ENCODE peak calls at places on chromosomes 12 and 14, in six cellular contexts. S, R, U, O, F and V are unnamed samples.

GRCh38 chr12:114665411-114666181 is 18.4 kb downstream of the TBX3 start:
- DNase-seq in S (no peak), R (no peak), U (no peak), O (no peak), F (no peak), V (no peak)

GRCh38 chr14:101150010-101150409 is 246.5 kb upstream of the RTL1 start:
- DNase-seq in S (no peak), R (no peak), U (no peak), O (no peak), F (no peak), V (no peak)

GRCh38 chr14:38481939-38482678 is 226.2 kb upstream of the CLEC14A start:
- DNase-seq in S (no peak), R (no peak), U (no peak), O (no peak), F (no peak), V (no peak)

GRCh38 chr12:1926274-1926673 is 7.8 kb upstream of the CACNA2D4 start:
- DNase-seq in S (no peak), R (no peak), U (peak), O (no peak), F (no peak), V (no peak)

GRCh38 chr14:91996951-91997371 is 42.9 kb downstream of the TRIP11 start:
- DNase-seq in S (no peak), R (peak), U (no peak), O (no peak), F (no peak), V (no peak)

GRCh38 chr14:55470025-55470424 is 29.6 kb upstream of the TBPL2 start:
- DNase-seq in S (no peak), R (no peak), U (no peak), O (no peak), F (no peak), V (no peak)

GRCh38 chr12:30822385-30823139 is 67.8 kb upstream of the CAPRIN2 start:
- DNase-seq in S (peak), R (no peak), U (peak), O (peak), F (peak), V (peak)

GRCh38 chr12:98838282-98838681 is 193.2 kb downstream of the APAF1 start:
- DNase-seq in S (no peak), R (no peak), U (no peak), O (no peak), F (peak), V (no peak)

GRCh38 chr14:93751946-93752660 is 36.2 kb downstream of the PRIMA1 start:
- DNase-seq in S (no peak), R (no peak), U (no peak), O (no peak), F (no peak), V (no peak)

GRCh38 chr14:55094630-55095157 is 34.4 kb upstream of the LGALS3 start:
- DNase-seq in S (no peak), R (no peak), U (no peak), O (no peak), F (no peak), V (no peak)

GRCh38 chr14:106185837-106186233 is 659.5 kb downstream of the TMEM121 start:
- DNase-seq in S (no peak), R (no peak), U (no peak), O (peak), F (no peak), V (no peak)

GRCh38 chr12:46981627-46982026 is 97.8 kb upstream of the PCED1B start:
- DNase-seq in S (no peak), R (no peak), U (no peak), O (no peak), F (no peak), V (no peak)

GRCh38 chr14:61221906-61222305 is 59.2 kb downstream of the TMEM30B start:
- DNase-seq in S (no peak), R (no peak), U (no peak), O (no peak), F (no peak), V (no peak)

GRCh38 chr12:5102806-5103205 is 59.1 kb downstream of the KCNA5 start:
- DNase-seq in S (no peak), R (no peak), U (no peak), O (no peak), F (no peak), V (no peak)

GRCh38 chr14:77376771-77377501 is at the start of the genes SAMD15 and TMED8:
- DNase-seq in S (peak), R (peak), U (peak), O (peak), F (peak), V (peak)

GRCh38 chr12:13474381-13474780 is 277.9 kb downstream of the EMP1 start:
- DNase-seq in S (no peak), R (no peak), U (no peak), O (no peak), F (no peak), V (no peak)

GRCh38 chr12:124595444-124595843 is 28.0 kb upstream of the NCOR2 start:
- DNase-seq in S (no peak), R (no peak), U (no peak), O (no peak), F (no peak), V (no peak)

GRCh38 chr12:45887544-45887943 is 102.8 kb downstream of the SCAF11 start:
- DNase-seq in S (no peak), R (no peak), U (no peak), O (no peak), F (peak), V (no peak)

GRCh38 chr12:106893451-106893850 is 62.3 kb upstream of the TMEM263 start:
- DNase-seq in S (no peak), R (no peak), U (no peak), O (no peak), F (no peak), V (no peak)

GRCh38 chr12:27711312-27711682 is 665 bp downstream of the MRPS35 start:
- DNase-seq in S (no peak), R (peak), U (no peak), O (no peak), F (no peak), V (no peak)

GRCh38 chr12:46786774-46787173 is 39.0 kb downstream of the SLC38A4 start:
- DNase-seq in S (no peak), R (peak), U (no peak), O (no peak), F (no peak), V (no peak)

DNA sequence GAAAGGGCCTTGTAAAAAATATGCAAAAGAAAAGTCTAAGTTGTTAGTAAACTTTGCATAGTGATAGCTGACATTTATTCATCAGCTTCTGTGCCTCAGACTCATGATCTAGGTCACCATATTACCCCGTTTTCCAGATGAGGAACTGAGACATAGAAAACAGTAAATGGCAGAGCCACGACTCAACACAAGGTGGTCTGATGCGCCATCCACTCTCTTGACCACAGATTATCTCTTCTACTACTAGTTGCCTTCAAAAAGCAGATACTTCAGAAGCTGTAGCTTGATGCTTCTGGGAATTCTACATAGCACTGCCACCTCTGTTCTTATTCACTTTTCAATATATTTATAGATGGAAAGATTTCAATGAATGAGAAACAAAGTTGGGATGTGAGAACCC is 28.2 kb upstream of the PTCSC3 start:
- DNase-seq in S (no peak), R (no peak), U (no peak), O (no peak), F (no peak), V (no peak)
- TF ChIP-seq CTCF in S (no peak), R (no peak), U (no peak), O (no peak), F (no peak), V (no peak)

DNA sequence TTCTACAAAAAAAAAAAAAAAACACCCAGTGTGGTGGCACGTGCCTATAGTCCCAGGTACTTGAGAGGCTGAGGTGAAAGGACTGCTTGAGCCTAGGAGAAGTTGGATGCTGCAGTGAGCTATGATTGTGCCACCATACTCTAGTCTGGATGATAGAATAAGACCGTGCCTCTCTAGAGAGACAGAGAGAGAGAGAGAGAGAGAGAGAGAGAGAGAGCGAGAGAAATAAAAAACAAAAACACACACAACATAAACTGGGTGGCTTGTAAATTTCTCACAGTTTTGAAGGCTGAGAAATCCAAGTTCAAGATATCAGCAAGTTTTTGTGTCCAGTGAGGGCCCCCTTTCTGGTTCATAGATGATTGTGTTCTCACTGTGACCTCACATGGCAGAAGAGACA is 95.1 kb downstream of the PPM1H start:
- DNase-seq in S (no peak), R (no peak), U (no peak), O (no peak), F (no peak), V (no peak)
- TF ChIP-seq CTCF in S (no peak), R (no peak), U (no peak), O (no peak), F (no peak), V (no peak)

GRCh38 chr14:25097120-25097519 is 47.2 kb upstream of the STXBP6 start:
- DNase-seq in S (no peak), R (no peak), U (no peak), O (no peak), F (no peak), V (no peak)
- TF ChIP-seq CTCF in S (no peak), R (no peak), U (no peak), O (no peak), F (no peak), V (no peak)

GRCh38 chr14:99472937-99473336 is 7.7 kb downstream of the SETD3 start:
- DNase-seq in S (no peak), R (no peak), U (no peak), O (no peak), F (no peak), V (no peak)

GRCh38 chr14:99476864-99477263 is 3.8 kb downstream of the SETD3 start:
- DNase-seq in S (no peak), R (no peak), U (no peak), O (no peak), F (no peak), V (no peak)

GRCh38 chr14:99478133-99478532 is 2.5 kb downstream of the SETD3 start:
- DNase-seq in S (no peak), R (no peak), U (no peak), O (no peak), F (no peak), V (no peak)

GRCh38 chr14:99475660-99476059 is 5.0 kb downstream of the SETD3 start:
- DNase-seq in S (no peak), R (no peak), U (no peak), O (no peak), F (no peak), V (no peak)

GRCh38 chr14:99475179-99475578 is 5.5 kb downstream of the SETD3 start:
- DNase-seq in S (no peak), R (no peak), U (no peak), O (no peak), F (no peak), V (no peak)
- TF ChIP-seq CTCF in S (no peak), R (peak), U (no peak), O (no peak), F (no peak), V (no peak)